ENCODE peak calls at places on chromosome 21, in seven cellular contexts. F is WTC11, V is mesothelial cell of epicardium, A is HFF-Myc, E is GM12865, Y is Calu3, K is colonic mucosa. N is an unnamed sample.

GRCh38 chr21:46092026-46092764 is 5.7 kb upstream of the COL6A2 start:
- DNase-seq in Y (no peak), K (peak), V (no peak), F (no peak), E (no peak), A (peak), N (peak)

GRCh38 chr21:28439852-28440251 is 552.8 kb downstream of the LTN1 start:
- DNase-seq in V (no peak), Y (no peak), A (peak), K (no peak), F (no peak), E (no peak), N (peak)

GRCh38 chr21:33360871-33361602 is 36.3 kb downstream of the IFNAR1 start:
- DNase-seq in V (peak), Y (peak), A (peak), K (peak), F (peak), E (peak), N (peak)

GRCh38 chr21:45725844-45726200 is 82.3 kb downstream of the PCBP3 start:
- DNase-seq in A (no peak), V (no peak), F (no peak), K (no peak), E (no peak), Y (no peak), N (no peak)

GRCh38 chr21:33234618-33235520 is 5.1 kb downstream of the IFNAR2 start:
- DNase-seq in Y (no peak), A (no peak), V (no peak), F (no peak), K (no peak), E (peak), N (no peak)

GRCh38 chr21:20882462-20883415 is 115.5 kb upstream of the NCAM2 start:
- DNase-seq in Y (peak), K (peak), A (peak), F (peak), V (no peak), E (peak), N (no peak)

GRCh38 chr21:36981049-36981391 is 14.6 kb upstream of the HLCS start:
- DNase-seq in V (no peak), Y (no peak), A (no peak), E (no peak), K (no peak), F (no peak), N (no peak)

GRCh38 chr21:36487641-36488307 is 7.9 kb upstream of the CLDN14 start:
- DNase-seq in F (no peak), V (no peak), K (peak), A (no peak), E (no peak), Y (no peak), N (no peak)

GRCh38 chr21:20997308-20997632 is 939 bp upstream of the NCAM2 start:
- DNase-seq in F (peak), K (no peak), V (no peak), Y (no peak), A (no peak), E (no peak), N (no peak)

GRCh38 chr21:14883351-14883750 is 181.4 kb downstream of the NRIP1 start:
- DNase-seq in V (no peak), A (no peak), K (no peak), F (no peak), E (no peak), Y (no peak), N (no peak)

GRCh38 chr21:27761623-27762022 is 794.7 kb upstream of the ADAMTS5 start:
- DNase-seq in Y (no peak), V (no peak), K (no peak), F (no peak), E (no peak), A (no peak), N (no peak)

GRCh38 chr21:45467221-45467779 is 62.3 kb downstream of the COL18A1 start:
- DNase-seq in F (no peak), Y (no peak), K (no peak), V (no peak), E (no peak), A (no peak), N (no peak)

GRCh38 chr21:37074546-37074945 is 1.5 kb downstream of the TTC3 start:
- DNase-seq in V (no peak), K (no peak), Y (no peak), A (no peak), E (no peak), F (no peak), N (no peak)

GRCh38 chr21:46626536-46627302 is 8.8 kb upstream of the PRMT2 start:
- DNase-seq in K (no peak), F (no peak), Y (no peak), A (no peak), E (no peak), V (no peak), N (no peak)

DNA sequence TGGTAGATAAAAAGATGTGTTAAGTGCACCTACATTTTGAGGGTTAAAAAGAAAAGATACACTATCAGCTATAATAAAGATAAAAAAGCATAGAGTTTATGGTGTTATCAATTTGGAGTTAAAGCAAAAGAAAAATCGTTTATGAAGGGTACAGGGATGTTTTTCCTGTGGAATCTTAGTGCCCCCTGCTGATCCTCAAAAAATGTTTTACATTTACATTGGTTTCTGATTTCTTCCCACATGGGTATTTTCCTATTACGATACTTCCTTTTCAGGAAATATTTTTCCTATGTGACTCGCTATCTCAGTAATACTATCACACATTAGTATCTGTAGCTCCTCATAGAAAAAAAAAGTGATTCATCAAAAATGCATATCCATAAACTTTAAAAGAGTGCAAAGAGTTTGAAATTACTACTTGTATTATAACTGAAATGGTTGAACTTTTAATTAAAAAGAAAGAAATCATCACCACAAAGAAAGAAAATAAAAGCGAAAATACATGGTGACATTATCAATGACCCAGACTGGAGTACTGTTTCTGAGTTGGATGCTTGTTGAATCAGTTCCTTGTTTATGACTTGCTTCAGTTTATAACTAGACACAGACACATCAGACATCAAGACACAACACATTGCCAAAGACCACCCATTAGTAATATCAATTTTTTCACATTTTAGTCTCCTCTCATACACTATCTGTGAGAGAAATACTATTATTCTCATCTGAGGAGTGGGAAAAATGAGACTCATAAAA is 293.2 kb downstream of the MRPL39 start:
- DNase-seq in A (no peak), F (no peak), E (peak), K (no peak), Y (no peak), V (no peak), N (no peak)
- TF ChIP-seq CTCF in A (no peak), F (no peak), E (peak), K (no peak), Y (no peak), V (no peak), N (no peak)

DNA sequence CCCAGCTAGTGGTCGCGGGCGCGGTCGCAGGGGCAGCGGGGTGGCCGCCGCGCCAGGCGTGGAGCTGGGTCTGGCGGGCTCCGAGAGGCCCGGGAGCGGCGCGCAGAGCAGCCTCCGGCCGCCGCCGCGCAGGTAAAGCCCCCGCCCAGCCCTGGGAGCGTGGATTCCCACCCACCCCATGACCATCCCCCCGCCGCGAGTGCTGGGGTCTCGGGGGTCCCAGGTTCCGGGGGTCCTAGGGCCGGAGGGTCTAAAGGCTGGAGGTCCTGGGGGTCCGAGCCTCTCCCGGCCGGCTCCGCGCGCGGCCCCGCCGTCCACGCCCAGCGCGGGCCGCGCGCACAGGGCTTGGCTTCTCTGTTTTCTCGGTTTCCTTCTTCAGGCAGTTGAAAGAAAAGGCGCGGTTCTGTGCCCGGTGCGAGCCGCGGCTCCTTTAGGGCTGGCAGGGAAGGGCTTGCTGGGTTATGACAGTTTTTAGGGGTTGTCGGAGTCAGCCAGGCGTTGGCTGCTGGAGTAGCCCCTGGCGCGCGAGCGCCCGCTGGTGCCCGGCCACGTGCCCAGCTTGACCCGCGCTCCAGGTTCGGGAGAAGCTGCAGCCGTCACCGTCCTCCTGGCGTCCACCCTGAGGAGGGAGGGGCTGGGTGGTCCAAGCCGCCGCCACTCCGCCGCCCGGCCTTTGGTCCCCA is 355 bp downstream of the LRRC3 start:
- DNase-seq in Y (peak), A (no peak), F (peak), E (peak), V (no peak), K (peak), N (no peak)
- TF ChIP-seq CTCF in Y (no peak), A (no peak), F (no peak), E (peak), V (no peak), K (no peak), N (no peak)

DNA sequence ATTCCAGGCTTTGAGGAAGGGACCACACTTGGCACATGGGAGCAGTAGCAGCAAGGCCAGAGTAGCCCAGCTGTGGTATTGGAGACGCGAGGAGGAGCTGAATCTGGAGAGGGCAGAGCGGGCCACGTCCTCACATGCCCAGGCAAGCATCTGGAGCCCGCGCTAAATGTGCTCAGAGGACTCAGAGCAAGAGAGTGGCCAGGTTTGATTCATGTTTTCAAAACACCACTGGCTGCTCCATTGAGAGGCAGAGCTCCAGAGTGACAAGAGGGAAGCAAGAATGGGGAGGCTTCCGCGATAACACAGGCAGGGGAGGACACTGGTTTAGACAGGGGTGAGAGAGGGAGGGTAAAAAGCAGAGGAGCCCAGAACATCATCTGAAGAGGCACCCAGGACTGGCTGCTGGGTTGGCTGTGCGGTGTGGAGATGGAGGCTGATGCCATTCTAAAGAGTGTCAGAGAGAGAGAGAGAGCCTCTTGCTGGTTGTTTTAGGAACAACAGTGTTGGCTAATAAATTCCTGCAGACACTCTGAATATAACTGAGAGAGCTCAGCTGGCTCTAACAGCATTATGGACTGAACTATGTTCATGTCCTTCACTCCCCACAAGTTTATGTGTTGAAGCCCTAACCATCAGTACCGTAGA is 32.3 kb downstream of the RCAN1 start:
- DNase-seq in V (no peak), E (peak), F (no peak), K (peak), A (no peak), Y (peak), N (no peak)
- TF ChIP-seq CTCF in V (no peak), E (peak), F (peak), K (peak), A (peak), Y (no peak), N (no peak)

DNA sequence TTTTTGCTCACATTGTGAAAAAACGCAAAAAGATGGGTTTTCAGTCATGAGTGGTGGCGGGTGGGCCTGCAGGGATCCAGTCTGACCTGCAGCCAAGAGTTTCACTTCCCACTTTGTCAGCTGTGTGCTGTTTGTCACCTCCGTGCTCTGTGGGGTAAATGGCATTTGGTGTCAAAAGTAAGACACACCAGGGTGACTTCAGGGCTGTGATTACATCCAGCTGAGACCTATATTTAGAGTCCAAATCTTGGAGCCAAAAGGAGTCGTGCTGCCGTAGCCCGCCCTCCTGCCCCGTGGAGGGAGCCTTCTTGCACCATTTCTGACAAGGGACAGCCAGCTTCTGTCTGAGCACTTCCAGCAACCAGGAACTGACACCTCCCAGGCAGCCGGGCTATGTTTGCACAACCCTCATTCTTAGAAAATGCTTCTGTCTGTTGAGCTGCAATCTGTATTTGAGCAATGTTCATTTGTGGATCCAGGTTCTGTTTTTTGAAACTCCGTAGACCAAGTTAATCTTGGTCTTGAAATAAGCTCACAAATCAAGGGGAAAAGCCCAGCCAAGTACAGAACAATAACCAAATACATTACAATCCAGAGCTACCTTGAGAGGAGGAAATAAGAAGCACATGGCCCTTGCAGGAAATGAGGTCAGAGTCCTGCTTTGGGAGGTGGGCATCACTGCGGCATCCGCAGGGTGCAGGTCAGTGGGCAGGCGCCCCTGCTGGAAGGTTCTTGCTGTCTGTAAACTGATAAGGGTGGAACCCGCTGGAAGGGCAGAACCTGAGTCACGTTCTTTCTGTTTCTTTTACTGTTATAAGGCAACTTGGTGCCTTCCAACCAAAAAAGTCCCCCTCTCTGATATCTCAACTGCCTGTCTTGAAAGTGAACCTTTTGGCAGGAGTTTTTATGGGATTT is 14.4 kb downstream of the ABCG1 start:
- DNase-seq in E (peak), V (no peak), F (peak), A (no peak), K (peak), Y (peak), N (peak)
- TF ChIP-seq CTCF in E (peak), V (no peak), F (no peak), A (no peak), K (peak), Y (no peak), N (no peak)

GRCh38 chr21:43211085-43212071 is 42.6 kb downstream of the CRYAA start:
- DNase-seq in V (no peak), F (peak), K (peak), Y (peak), E (peak), A (no peak), N (peak)
- TF ChIP-seq CTCF in V (no peak), F (peak), K (peak), Y (no peak), E (peak), A (no peak), N (no peak)

DNA sequence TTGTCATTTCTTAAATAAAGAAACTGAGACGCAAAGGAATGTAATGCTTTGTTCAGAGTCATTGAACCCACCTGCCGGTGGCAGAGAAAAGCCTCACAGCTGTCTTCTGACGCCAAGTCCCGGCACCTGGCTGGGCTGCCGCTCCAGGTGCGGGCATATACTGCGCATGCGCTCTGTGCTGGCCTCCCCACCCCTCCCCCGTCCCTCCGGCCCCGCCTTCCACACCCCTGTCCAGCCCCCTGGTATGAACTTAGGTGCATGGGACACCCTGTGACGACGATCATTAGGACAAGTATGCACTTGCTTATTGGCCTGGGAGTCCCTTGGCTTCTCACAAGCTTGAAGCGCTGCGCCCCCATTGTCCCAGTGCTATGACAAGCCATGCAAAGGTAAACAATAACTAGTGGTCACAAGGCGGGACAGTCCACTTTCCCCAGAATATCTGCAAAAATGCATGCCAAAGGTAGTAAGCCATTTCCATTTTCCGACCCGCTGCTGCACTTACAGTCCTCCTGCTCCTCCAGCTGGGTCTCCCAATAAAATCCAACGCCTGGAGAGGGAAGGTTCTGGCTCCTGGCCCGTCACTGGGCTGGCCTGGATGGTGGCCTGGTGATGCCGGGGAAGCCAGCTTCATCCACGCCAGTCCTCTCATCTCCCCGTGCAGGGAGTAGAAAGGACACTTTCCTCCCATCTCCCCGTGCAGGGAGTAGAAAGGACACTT is 100.4 kb downstream of the PSMG1 start:
- DNase-seq in Y (no peak), E (no peak), V (no peak), F (peak), A (no peak), K (peak), N (peak)
- TF ChIP-seq CTCF in Y (no peak), E (no peak), V (no peak), F (no peak), A (no peak), K (no peak), N (no peak)

DNA sequence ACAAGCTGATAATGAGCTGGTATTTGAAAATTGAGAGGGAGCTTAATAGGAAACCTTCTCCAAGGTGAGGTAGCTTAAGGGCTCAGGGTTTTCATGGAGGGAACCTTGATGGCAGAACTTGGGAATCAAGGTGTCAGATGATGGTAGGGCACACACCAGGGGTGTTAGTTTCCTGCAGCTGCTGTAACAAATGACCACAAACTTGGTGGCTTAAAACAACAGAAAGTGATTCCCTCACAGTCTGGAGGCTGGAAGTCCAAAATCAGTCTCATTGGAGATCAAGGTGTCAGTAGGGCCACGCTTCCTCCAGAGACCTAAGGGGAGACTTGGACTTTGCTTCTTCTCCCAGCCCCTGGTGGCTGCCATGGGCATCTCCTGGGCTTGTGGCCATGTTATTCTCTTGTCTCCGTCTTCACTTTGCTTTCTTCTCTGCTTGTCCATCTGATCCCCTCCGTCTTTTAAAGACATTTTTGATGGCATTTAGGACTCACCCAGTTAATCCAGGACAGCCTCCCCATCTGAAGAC is 45.5 kb downstream of the HUNK start:
- DNase-seq in E (no peak), Y (no peak), A (no peak), V (no peak), F (no peak), K (no peak), N (no peak)
- TF ChIP-seq CTCF in E (no peak), Y (no peak), A (peak), V (no peak), F (no peak), K (no peak), N (no peak)

N was measured in uterus.